ENCODE peak calls at places on chromosomes 5 and 9, in seven cellular contexts. J, D, Y, H, E, Z and B are unnamed samples.

GRCh38 chr9:33524431-33524947 is 438 bp downstream of the ANKRD18B start:
- DNase-seq in J (no peak), D (no peak), Y (no peak), H (peak), E (peak), Z (no peak), B (no peak)

GRCh38 chr5:137036630-137037029 is 462.5 kb downstream of the SPOCK1 start:
- DNase-seq in J (no peak), D (no peak), Y (no peak), H (no peak), E (no peak), Z (no peak), B (no peak)

GRCh38 chr5:34771076-34771475 is 67.9 kb upstream of the TTC23L start:
- DNase-seq in J (no peak), D (no peak), Y (no peak), H (no peak), E (no peak), Z (no peak), B (no peak)

GRCh38 chr5:74034738-74035137 is 408.7 kb downstream of the ARHGEF28 start:
- DNase-seq in J (no peak), D (no peak), Y (no peak), H (no peak), E (no peak), Z (no peak), B (no peak)

GRCh38 chr5:43281840-43282658 is 31.2 kb downstream of the HMGCS1 start:
- DNase-seq in J (no peak), D (no peak), Y (no peak), H (no peak), E (peak), Z (no peak), B (no peak)

GRCh38 chr5:56305551-56305950 is 72.4 kb upstream of the ANKRD55 start:
- DNase-seq in J (peak), D (no peak), Y (no peak), H (no peak), E (no peak), Z (no peak), B (no peak)

GRCh38 chr9:2620876-2621677 is 510 bp upstream of the VLDLR start:
- DNase-seq in J (peak), D (peak), Y (no peak), H (peak), E (peak), Z (no peak), B (peak)

GRCh38 chr9:95502248-95502647 is 14.5 kb downstream of the PTCH1 start:
- DNase-seq in J (no peak), D (no peak), Y (no peak), H (no peak), E (no peak), Z (no peak), B (no peak)

GRCh38 chr5:96838483-96839395 is 31.0 kb upstream of the ERAP1 start:
- DNase-seq in J (no peak), D (no peak), Y (no peak), H (no peak), E (no peak), Z (no peak), B (no peak)

GRCh38 chr5:159864885-159865622 is 51.2 kb upstream of the ADRA1B start:
- DNase-seq in J (no peak), D (no peak), Y (no peak), H (no peak), E (no peak), Z (peak), B (no peak)
- TF ChIP-seq JUND in J (no peak), D (no peak), Y (no peak), H (no peak), E (no peak), Z (no peak), B (no peak)

GRCh38 chr5:132130918-132131715 is 57.5 kb downstream of the CSF2 start:
- DNase-seq in J (no peak), D (no peak), Y (no peak), H (no peak), E (no peak), Z (no peak), B (no peak)

GRCh38 chr5:132132138-132132537 is 58.5 kb downstream of the CSF2 start:
- DNase-seq in J (no peak), D (no peak), Y (no peak), H (no peak), E (no peak), Z (no peak), B (no peak)

GRCh38 chr5:132136906-132137305 is 63.3 kb downstream of the CSF2 start:
- DNase-seq in J (no peak), D (no peak), Y (no peak), H (no peak), E (no peak), Z (no peak), B (no peak)

GRCh38 chr5:132138260-132138659 is 64.7 kb downstream of the CSF2 start:
- DNase-seq in J (no peak), D (no peak), Y (no peak), H (no peak), E (no peak), Z (no peak), B (no peak)

GRCh38 chr5:132134384-132134783 is 60.8 kb downstream of the CSF2 start:
- DNase-seq in J (peak), D (peak), Y (peak), H (no peak), E (no peak), Z (no peak), B (no peak)
- TF ChIP-seq JUND in J (no peak), D (no peak), Y (no peak), H (no peak), E (no peak), Z (no peak), B (no peak)

GRCh38 chr9:121286973-121287721 is 19.2 kb downstream of the GSN start:
- DNase-seq in J (no peak), D (peak), Y (peak), H (peak), E (peak), Z (no peak), B (peak)
- TF ChIP-seq JUND in J (peak), D (peak), Y (no peak), H (peak), E (peak), Z (no peak), B (peak)

GRCh38 chr9:19050637-19051591 is 1.7 kb downstream of the RRAGA start:
- DNase-seq in J (no peak), D (peak), Y (no peak), H (no peak), E (peak), Z (no peak), B (no peak)

GRCh38 chr9:19048966-19049871 is at the start of gene RRAGA:
- DNase-seq in J (peak), D (peak), Y (peak), H (peak), E (peak), Z (peak), B (peak)

GRCh38 chr9:19049872-19050636 is 827 bp downstream of the RRAGA start:
- DNase-seq in J (peak), D (no peak), Y (no peak), H (no peak), E (peak), Z (no peak), B (no peak)
- TF ChIP-seq JUND in J (no peak), D (no peak), Y (no peak), H (no peak), E (no peak), Z (no peak), B (no peak)

GRCh38 chr5:120298981-120299380 is 165.1 kb upstream of the PRR16 start:
- DNase-seq in J (no peak), D (no peak), Y (no peak), H (no peak), E (no peak), Z (no peak), B (no peak)

GRCh38 chr5:120306331-120306730 is 157.8 kb upstream of the PRR16 start:
- DNase-seq in J (no peak), D (no peak), Y (no peak), H (no peak), E (no peak), Z (no peak), B (no peak)

DNA sequence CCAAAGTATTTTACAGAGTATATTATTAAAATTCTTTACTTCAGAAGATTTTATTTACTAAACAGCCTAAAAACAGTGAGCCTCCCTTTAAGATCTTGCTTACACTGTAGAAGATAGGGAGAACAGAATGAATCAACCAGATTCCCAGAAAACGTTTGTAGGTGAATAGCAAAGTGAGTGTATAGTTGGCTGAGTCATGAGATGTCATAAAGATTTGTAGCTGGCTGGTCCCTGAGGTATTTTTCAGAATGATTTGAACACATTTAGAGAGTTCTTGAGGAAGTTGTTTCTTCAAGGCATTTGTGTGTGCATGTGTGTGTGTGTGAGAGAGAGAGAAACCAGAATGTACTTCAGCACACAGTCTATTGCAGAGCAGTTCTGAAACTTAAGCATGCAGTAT is 159.4 kb upstream of the PRR16 start:
- DNase-seq in J (no peak), D (no peak), Y (no peak), H (no peak), E (peak), Z (no peak), B (no peak)
- TF ChIP-seq JUND in J (peak), D (no peak), Y (no peak), H (no peak), E (no peak), Z (no peak), B (no peak)

GRCh38 chr9:15317836-15318235 is 10.8 kb upstream of the TTC39B start:
- DNase-seq in J (no peak), D (no peak), Y (no peak), H (no peak), E (no peak), Z (no peak), B (no peak)
- TF ChIP-seq JUND in J (no peak), D (no peak), Y (no peak), H (no peak), E (no peak), Z (no peak), B (no peak)

GRCh38 chr9:132699926-132700325 is 29.7 kb downstream of the GTF3C4 start:
- DNase-seq in J (no peak), D (no peak), Y (no peak), H (no peak), E (no peak), Z (no peak), B (no peak)
- TF ChIP-seq JUND in J (no peak), D (no peak), Y (no peak), H (no peak), E (no peak), Z (no peak), B (no peak)

GRCh38 chr5:168409601-168410458 is 76.4 kb upstream of the RARS1 start:
- DNase-seq in J (no peak), D (no peak), Y (peak), H (no peak), E (no peak), Z (peak), B (no peak)

GRCh38 chr5:168408561-168409321 is 77.5 kb upstream of the RARS1 start:
- DNase-seq in J (no peak), D (no peak), Y (no peak), H (no peak), E (no peak), Z (no peak), B (no peak)

GRCh38 chr5:168404366-168404765 is 81.9 kb upstream of the RARS1 start:
- DNase-seq in J (no peak), D (no peak), Y (no peak), H (no peak), E (no peak), Z (no peak), B (no peak)

GRCh38 chr5:168411871-168412270 is 74.4 kb upstream of the RARS1 start:
- DNase-seq in J (no peak), D (no peak), Y (no peak), H (no peak), E (no peak), Z (no peak), B (no peak)

DNA sequence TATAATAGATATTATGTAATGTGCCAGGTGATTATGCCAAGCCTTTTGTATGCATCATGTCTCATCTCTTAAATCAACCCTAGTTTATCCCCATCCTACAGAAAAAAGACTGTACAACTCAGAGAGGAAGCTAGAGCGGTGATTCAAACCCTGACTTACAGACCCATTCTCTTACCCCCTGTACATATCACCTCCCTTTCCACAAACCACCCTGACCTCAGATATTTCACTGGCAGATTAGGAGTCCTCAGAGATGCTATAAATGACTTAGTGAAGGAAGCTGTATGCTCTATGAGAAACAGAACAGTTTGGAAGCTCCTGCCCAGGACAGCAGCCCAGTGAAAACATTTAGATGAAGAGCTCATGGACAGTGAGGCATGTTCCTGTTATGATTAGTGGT is 79.0 kb upstream of the RARS1 start:
- DNase-seq in J (no peak), D (no peak), Y (no peak), H (no peak), E (no peak), Z (no peak), B (no peak)
- TF ChIP-seq JUND in J (no peak), D (no peak), Y (no peak), H (no peak), E (no peak), Z (no peak), B (no peak)